ENCODE peak calls at places on chromosomes 13 and 19, in nine cellular contexts. V, M, Y, S, T, J, U, X and R are unnamed samples.

GRCh38 chr13:21800847-21801616 is 130.2 kb downstream of the FGF9 start:
- DNase-seq in V (peak), M (no peak), Y (no peak), S (no peak), T (no peak), J (no peak), U (no peak), X (no peak), R (no peak)

GRCh38 chr19:2253106-2254051 is 2.8 kb downstream of the JSRP1 start:
- DNase-seq in V (no peak), M (peak), Y (no peak), S (no peak), T (no peak), J (no peak), U (no peak), X (no peak), R (peak)

GRCh38 chr19:12969292-12969988 is at the start of gene DAND5:
- DNase-seq in V (no peak), M (no peak), Y (no peak), S (no peak), T (no peak), J (no peak), U (peak), X (no peak), R (no peak)

GRCh38 chr19:41530761-41531301 is 45.1 kb upstream of the CEACAM21 start:
- DNase-seq in V (no peak), M (no peak), Y (no peak), S (no peak), T (no peak), J (peak), U (no peak), X (no peak), R (peak)

GRCh38 chr13:26628706-26629105 is 71.2 kb downstream of the WASF3 start:
- DNase-seq in V (peak), M (no peak), Y (no peak), S (no peak), T (no peak), J (no peak), U (peak), X (no peak), R (no peak)

GRCh38 chr13:38213307-38213706 is 136.3 kb upstream of the UFM1 start:
- DNase-seq in V (peak), M (no peak), Y (no peak), S (no peak), T (no peak), J (no peak), U (no peak), X (no peak), R (no peak)

GRCh38 chr13:113990321-113990837 is 16.5 kb upstream of the C13orf46 start:
- DNase-seq in V (no peak), M (no peak), Y (no peak), S (no peak), T (no peak), J (peak), U (no peak), X (no peak), R (no peak)

GRCh38 chr13:99655351-99656091 is 154.2 kb downstream of the TM9SF2 start:
- DNase-seq in V (peak), M (no peak), Y (no peak), S (no peak), T (no peak), J (no peak), U (no peak), X (no peak), R (no peak)

GRCh38 chr19:10871711-10872550 is 578 bp downstream of the CARM1 start:
- DNase-seq in V (peak), M (peak), Y (no peak), S (peak), T (peak), J (peak), U (peak), X (no peak), R (no peak)